ENCODE peak calls at places on chromosomes 11 and 22, in seven cellular contexts. One of them, this sample, is unnamed.
A peak's percentile ranks its signal among the peaks of the same experiment; 100 is the strongest.

GRCh38 chr22:43440103-43440387 is 28.2 kb downstream of the MPPED1 start:
- DNase-seq in DND-41: no peak
- DNase-seq in ascending aorta: no peak
- DNase-seq in heart left ventricle: no peak
- DNase-seq in K562: no peak
- DNase-seq in GM23338: no peak
- DNase-seq in psoas muscle: no peak
- DNase-seq in this sample: no peak

GRCh38 chr11:31799036-31799793 is 11.9 kb downstream of the PAX6 start:
- DNase-seq in DND-41: no peak
- DNase-seq in ascending aorta: no peak
- DNase-seq in heart left ventricle: no peak
- DNase-seq in K562: no peak
- DNase-seq in GM23338: peak; percentile 46
- DNase-seq in psoas muscle: no peak
- DNase-seq in this sample: no peak

GRCh38 chr22:25673721-25674120 is 68.3 kb upstream of the MYO18B start:
- DNase-seq in DND-41: no peak
- DNase-seq in ascending aorta: no peak
- DNase-seq in heart left ventricle: no peak
- DNase-seq in K562: no peak
- DNase-seq in GM23338: no peak
- DNase-seq in psoas muscle: no peak
- DNase-seq in this sample: no peak

GRCh38 chr11:86784247-86784681 is 16.1 kb upstream of the PRSS23 start:
- DNase-seq in DND-41: no peak
- DNase-seq in ascending aorta: no peak
- DNase-seq in heart left ventricle: no peak
- DNase-seq in K562: no peak
- DNase-seq in GM23338: no peak
- DNase-seq in psoas muscle: no peak
- DNase-seq in this sample: no peak

GRCh38 chr11:57345555-57346151 is 7.5 kb downstream of the P2RX3 start:
- DNase-seq in DND-41: peak; percentile 70
- DNase-seq in ascending aorta: no peak
- DNase-seq in heart left ventricle: peak; percentile 55
- DNase-seq in K562: peak; percentile 87
- DNase-seq in GM23338: peak; percentile 97
- DNase-seq in psoas muscle: peak; percentile 61
- DNase-seq in this sample: peak; percentile 78

GRCh38 chr11:46202696-46203391 is 74.6 kb upstream of the CREB3L1 start:
- DNase-seq in DND-41: no peak
- DNase-seq in ascending aorta: no peak
- DNase-seq in heart left ventricle: no peak
- DNase-seq in K562: no peak
- DNase-seq in GM23338: no peak
- DNase-seq in psoas muscle: no peak
- DNase-seq in this sample: no peak

GRCh38 chr11:34585870-34586654 is 34.8 kb upstream of the EHF start:
- DNase-seq in DND-41: no peak
- DNase-seq in ascending aorta: no peak
- DNase-seq in heart left ventricle: no peak
- DNase-seq in K562: peak; percentile 61
- DNase-seq in GM23338: peak; percentile 77
- DNase-seq in psoas muscle: no peak
- DNase-seq in this sample: no peak

GRCh38 chr22:29145321-29146072 is 60.2 kb upstream of the EMID1 start:
- DNase-seq in DND-41: no peak
- DNase-seq in ascending aorta: no peak
- DNase-seq in heart left ventricle: no peak
- DNase-seq in K562: no peak
- DNase-seq in GM23338: no peak
- DNase-seq in psoas muscle: peak; percentile 73
- DNase-seq in this sample: peak; percentile 30

GRCh38 chr11:101523634-101524260 is 60.1 kb downstream of the TRPC6 start:
- DNase-seq in DND-41: no peak
- DNase-seq in ascending aorta: no peak
- DNase-seq in heart left ventricle: no peak
- DNase-seq in K562: no peak
- DNase-seq in GM23338: peak; percentile 64
- DNase-seq in psoas muscle: no peak
- DNase-seq in this sample: no peak

GRCh38 chr11:94604496-94604895 is 37.3 kb downstream of the PIWIL4 start:
- DNase-seq in DND-41: no peak
- DNase-seq in ascending aorta: no peak
- DNase-seq in heart left ventricle: no peak
- DNase-seq in K562: no peak
- DNase-seq in GM23338: peak; percentile 73
- DNase-seq in psoas muscle: no peak
- DNase-seq in this sample: no peak

GRCh38 chr11:93080146-93080759 is 110.8 kb downstream of the MTNR1B start:
- DNase-seq in DND-41: no peak
- DNase-seq in ascending aorta: no peak
- DNase-seq in heart left ventricle: no peak
- DNase-seq in K562: no peak
- DNase-seq in GM23338: no peak
- DNase-seq in psoas muscle: no peak
- DNase-seq in this sample: no peak

GRCh38 chr11:82864268-82864667 is 36.0 kb downstream of the PRCP start:
- DNase-seq in DND-41: no peak
- DNase-seq in ascending aorta: peak; percentile 22
- DNase-seq in heart left ventricle: peak; percentile 29
- DNase-seq in K562: peak; percentile 43
- DNase-seq in GM23338: peak; percentile 72
- DNase-seq in psoas muscle: peak; percentile 44
- DNase-seq in this sample: peak; percentile 67

GRCh38 chr11:34915136-34916013 is 804 bp downstream of the APIP start:
- DNase-seq in DND-41: no peak
- DNase-seq in ascending aorta: no peak
- DNase-seq in heart left ventricle: no peak
- DNase-seq in K562: peak; percentile 13
- DNase-seq in GM23338: no peak
- DNase-seq in psoas muscle: no peak
- DNase-seq in this sample: no peak

GRCh38 chr11:5203366-5203765 is 2.9 kb upstream of the OR51V1 start:
- DNase-seq in DND-41: no peak
- DNase-seq in ascending aorta: no peak
- DNase-seq in heart left ventricle: no peak
- DNase-seq in K562: no peak
- DNase-seq in GM23338: no peak
- DNase-seq in psoas muscle: no peak
- DNase-seq in this sample: no peak

GRCh38 chr11:88297320-88298263 is 39.9 kb downstream of the CTSC start:
- DNase-seq in DND-41: no peak
- DNase-seq in ascending aorta: no peak
- DNase-seq in heart left ventricle: no peak
- DNase-seq in K562: no peak
- DNase-seq in GM23338: no peak
- DNase-seq in psoas muscle: no peak
- DNase-seq in this sample: peak; percentile 31

GRCh38 chr11:106495046-106495445 is 417.6 kb downstream of the AASDHPPT start:
- DNase-seq in DND-41: no peak
- DNase-seq in ascending aorta: no peak
- DNase-seq in heart left ventricle: no peak
- DNase-seq in K562: no peak
- DNase-seq in GM23338: no peak
- DNase-seq in psoas muscle: no peak
- DNase-seq in this sample: no peak

GRCh38 chr11:127470485-127470884 is 469.9 kb upstream of the KIRREL3 start:
- DNase-seq in DND-41: peak; percentile 44
- DNase-seq in ascending aorta: no peak
- DNase-seq in heart left ventricle: no peak
- DNase-seq in K562: no peak
- DNase-seq in GM23338: peak; percentile 56
- DNase-seq in psoas muscle: no peak
- DNase-seq in this sample: peak; percentile 45

GRCh38 chr11:127474735-127475134 is 474.2 kb upstream of the KIRREL3 start:
- DNase-seq in DND-41: no peak
- DNase-seq in ascending aorta: no peak
- DNase-seq in heart left ventricle: no peak
- DNase-seq in K562: no peak
- DNase-seq in GM23338: no peak
- DNase-seq in psoas muscle: no peak
- DNase-seq in this sample: peak; percentile 22

GRCh38 chr11:127471662-127472061 is 471.1 kb upstream of the KIRREL3 start:
- DNase-seq in DND-41: no peak
- DNase-seq in ascending aorta: no peak
- DNase-seq in heart left ventricle: no peak
- DNase-seq in K562: no peak
- DNase-seq in GM23338: peak; percentile 40
- DNase-seq in psoas muscle: no peak
- DNase-seq in this sample: no peak
- TF ChIP-seq CTCF in DND-41: peak; percentile 34
- TF ChIP-seq CTCF in ascending aorta: no peak
- TF ChIP-seq CTCF in heart left ventricle: no peak
- TF ChIP-seq CTCF in K562: peak; percentile 8
- TF ChIP-seq CTCF in GM23338: peak; percentile 63
- TF ChIP-seq CTCF in psoas muscle: no peak
- TF ChIP-seq CTCF in this sample: no peak

GRCh38 chr22:38756631-38757463 is 1.0 kb upstream of the SUN2 start:
- DNase-seq in DND-41: peak; percentile 31
- DNase-seq in ascending aorta: no peak
- DNase-seq in heart left ventricle: no peak
- DNase-seq in K562: no peak
- DNase-seq in GM23338: no peak
- DNase-seq in psoas muscle: no peak
- DNase-seq in this sample: no peak
- H3K27ac ChIP-seq in DND-41: peak overlapping the region; percentile 80
- H3K27ac ChIP-seq in ascending aorta: peak overlapping the region; percentile 98
- H3K27ac ChIP-seq in heart left ventricle: no peak overlapping the region
- H3K27ac ChIP-seq in K562: peak overlapping the region; percentile 86
- H3K27ac ChIP-seq in GM23338: no peak overlapping the region
- H3K27ac ChIP-seq in psoas muscle: peak overlapping the region; percentile 97
- H3K27ac ChIP-seq in this sample: peak overlapping the region; percentile 93

DNA sequence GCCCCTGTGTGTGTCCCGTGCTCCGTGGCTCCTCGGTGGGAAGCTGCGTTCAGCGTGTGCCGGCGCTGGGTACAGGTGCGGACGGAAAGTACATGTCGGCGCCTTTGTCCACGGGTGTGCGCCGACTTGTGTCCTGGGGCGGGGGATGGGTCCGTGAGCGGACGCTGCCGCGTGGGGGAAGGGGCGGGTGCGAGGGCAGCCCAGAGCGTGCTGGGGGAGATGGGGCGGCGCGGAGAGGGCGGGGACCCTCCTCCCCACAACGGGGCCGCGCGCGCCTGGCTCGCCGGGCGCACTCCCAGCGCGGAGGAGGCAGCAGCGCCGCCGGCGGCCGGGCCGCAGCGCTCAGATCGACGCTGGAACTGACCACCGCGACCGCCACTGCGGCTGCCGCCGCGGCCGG is 33.6 kb upstream of the RELT start:
- DNase-seq in DND-41: no peak
- DNase-seq in ascending aorta: no peak
- DNase-seq in heart left ventricle: no peak
- DNase-seq in K562: no peak
- DNase-seq in GM23338: peak; percentile 67
- DNase-seq in psoas muscle: no peak
- DNase-seq in this sample: no peak
- TF ChIP-seq CTCF in DND-41: no peak
- TF ChIP-seq CTCF in ascending aorta: no peak
- TF ChIP-seq CTCF in heart left ventricle: peak; percentile 31
- TF ChIP-seq CTCF in K562: no peak
- TF ChIP-seq CTCF in GM23338: no peak
- TF ChIP-seq CTCF in psoas muscle: no peak
- TF ChIP-seq CTCF in this sample: no peak

DNA sequence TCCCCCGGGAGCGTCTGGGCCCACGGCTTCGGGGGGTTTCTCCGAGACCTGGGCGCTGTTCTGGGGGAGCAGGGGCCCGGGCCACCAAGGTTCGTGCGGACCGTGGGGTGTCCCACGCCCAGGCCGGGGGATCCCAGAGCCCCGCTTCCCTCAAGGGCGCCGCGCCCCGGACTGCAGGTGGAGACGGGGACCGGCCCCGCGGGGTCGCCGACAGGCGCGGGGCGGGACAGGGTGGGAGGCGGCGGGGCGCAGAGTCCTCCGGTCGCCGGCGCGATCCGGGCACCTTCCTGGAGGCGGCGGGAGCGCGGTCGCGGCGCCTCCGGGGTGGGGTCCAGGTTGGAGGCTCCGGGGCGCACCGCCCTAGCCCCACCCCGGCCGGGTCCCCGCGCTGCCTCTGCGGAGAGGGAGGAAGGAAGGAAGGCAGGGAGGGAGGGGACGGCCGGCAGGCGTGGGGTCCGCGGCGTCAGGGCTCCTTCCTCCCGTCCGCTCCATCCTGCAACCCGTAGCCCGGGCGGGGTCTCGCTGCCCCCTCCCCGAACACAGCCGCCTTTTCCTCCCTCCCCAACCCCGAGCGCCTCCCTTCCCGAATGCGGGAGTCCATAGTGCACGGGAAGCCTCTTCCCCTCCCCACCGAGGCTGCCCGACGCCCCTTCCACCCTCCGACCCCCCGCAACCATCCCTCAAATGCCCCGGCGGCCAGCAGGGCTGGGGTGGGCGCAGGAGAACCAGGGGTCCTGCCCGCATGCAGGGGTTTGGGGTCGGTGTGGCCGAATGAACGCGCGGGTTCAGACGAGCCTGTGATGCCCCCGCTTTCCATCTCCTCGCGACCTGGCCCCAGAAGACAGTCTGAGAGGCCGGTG is 4.3 kb upstream of the ZBED4 start:
- DNase-seq in DND-41: no peak
- DNase-seq in ascending aorta: no peak
- DNase-seq in heart left ventricle: no peak
- DNase-seq in K562: no peak
- DNase-seq in GM23338: no peak
- DNase-seq in psoas muscle: no peak
- DNase-seq in this sample: no peak
- H3K27ac ChIP-seq in DND-41: no peak overlapping the region
- H3K27ac ChIP-seq in ascending aorta: no peak overlapping the region
- H3K27ac ChIP-seq in heart left ventricle: no peak overlapping the region
- H3K27ac ChIP-seq in K562: no peak overlapping the region
- H3K27ac ChIP-seq in GM23338: no peak overlapping the region
- H3K27ac ChIP-seq in psoas muscle: no peak overlapping the region
- H3K27ac ChIP-seq in this sample: no peak overlapping the region